ENCODE peak calls at places on chromosomes 3 and 15, in four cellular contexts. One of them, this sample, is unnamed.
A peak's percentile ranks its signal among the peaks of the same experiment; 100 is the strongest.

GRCh38 chr3:157888040-157888439 is 218.2 kb downstream of the SHOX2 start:
- DNase-seq in CD4-positive, CD25-positive, alpha-beta regulatory T cell: no peak
- DNase-seq in aorta: no peak
- DNase-seq in tibial artery: no peak
- DNase-seq in this sample: peak; percentile 47

GRCh38 chr3:56314842-56315241 is 153.4 kb downstream of the ERC2 start:
- DNase-seq in tibial artery: no peak
- DNase-seq in CD4-positive, CD25-positive, alpha-beta regulatory T cell: no peak
- DNase-seq in aorta: no peak
- DNase-seq in this sample: no peak

GRCh38 chr15:78055923-78056713 is 21.4 kb downstream of the TBC1D2B start:
- DNase-seq in CD4-positive, CD25-positive, alpha-beta regulatory T cell: no peak
- DNase-seq in tibial artery: peak; percentile 64
- DNase-seq in aorta: no peak
- DNase-seq in this sample: no peak

GRCh38 chr15:30865257-30865656 is 38.5 kb upstream of the FAN1 start:
- DNase-seq in CD4-positive, CD25-positive, alpha-beta regulatory T cell: no peak
- DNase-seq in aorta: no peak
- DNase-seq in tibial artery: no peak
- DNase-seq in this sample: no peak

GRCh38 chr3:117681619-117682018 is 972.0 kb downstream of the TUSC7 start:
- DNase-seq in tibial artery: no peak
- DNase-seq in aorta: no peak
- DNase-seq in CD4-positive, CD25-positive, alpha-beta regulatory T cell: no peak
- DNase-seq in this sample: no peak

GRCh38 chr3:67529337-67529736 is 125.1 kb downstream of the SUCLG2 start:
- DNase-seq in CD4-positive, CD25-positive, alpha-beta regulatory T cell: no peak
- DNase-seq in tibial artery: no peak
- DNase-seq in aorta: no peak
- DNase-seq in this sample: no peak

GRCh38 chr3:173584834-173585831 is 187.6 kb downstream of the NLGN1 start:
- DNase-seq in CD4-positive, CD25-positive, alpha-beta regulatory T cell: no peak
- DNase-seq in tibial artery: peak; percentile 38
- DNase-seq in aorta: peak; percentile 84
- DNase-seq in this sample: no peak

GRCh38 chr3:118980832-118981231 is 53.8 kb downstream of the IGSF11 start:
- DNase-seq in aorta: no peak
- DNase-seq in CD4-positive, CD25-positive, alpha-beta regulatory T cell: no peak
- DNase-seq in tibial artery: no peak
- DNase-seq in this sample: no peak

GRCh38 chr3:143330316-143330868 is 210.8 kb downstream of the CHST2 start:
- DNase-seq in tibial artery: no peak
- DNase-seq in aorta: no peak
- DNase-seq in CD4-positive, CD25-positive, alpha-beta regulatory T cell: no peak
- DNase-seq in this sample: no peak

GRCh38 chr3:142857056-142857455 is 31.8 kb downstream of the PCOLCE2 start:
- DNase-seq in CD4-positive, CD25-positive, alpha-beta regulatory T cell: no peak
- DNase-seq in aorta: no peak
- DNase-seq in tibial artery: no peak
- DNase-seq in this sample: peak; percentile 61

GRCh38 chr3:153215497-153215896 is 53.5 kb downstream of the RAP2B start:
- DNase-seq in tibial artery: no peak
- DNase-seq in CD4-positive, CD25-positive, alpha-beta regulatory T cell: no peak
- DNase-seq in aorta: no peak
- DNase-seq in this sample: no peak

GRCh38 chr3:153210116-153210515 is 48.1 kb downstream of the RAP2B start:
- DNase-seq in tibial artery: no peak
- DNase-seq in aorta: no peak
- DNase-seq in CD4-positive, CD25-positive, alpha-beta regulatory T cell: no peak
- DNase-seq in this sample: no peak

GRCh38 chr3:153210660-153211059 is 48.6 kb downstream of the RAP2B start:
- DNase-seq in aorta: no peak
- DNase-seq in CD4-positive, CD25-positive, alpha-beta regulatory T cell: no peak
- DNase-seq in tibial artery: no peak
- DNase-seq in this sample: no peak

DNA sequence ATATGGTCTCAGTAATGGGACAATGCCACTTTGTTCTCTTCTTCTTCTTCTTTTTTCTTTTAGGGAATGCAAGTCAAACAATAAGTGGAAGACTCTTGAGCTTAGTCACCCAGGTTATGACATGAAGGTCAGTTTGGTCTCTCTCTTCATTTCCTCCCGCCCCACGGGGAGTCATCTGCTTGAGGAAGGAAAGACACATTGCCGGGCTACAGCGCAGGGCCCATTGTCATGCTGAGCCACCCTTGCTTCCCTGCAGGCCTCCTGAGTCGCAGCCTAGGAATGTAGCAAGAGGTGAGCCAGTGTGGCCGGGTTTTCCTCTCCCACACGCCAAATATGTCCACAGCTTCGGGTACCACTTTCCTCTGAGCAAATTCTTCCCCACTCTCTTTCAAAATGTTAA is 47.6 kb downstream of the RAP2B start:
- DNase-seq in CD4-positive, CD25-positive, alpha-beta regulatory T cell: no peak
- DNase-seq in aorta: no peak
- DNase-seq in tibial artery: peak; percentile 30
- DNase-seq in this sample: no peak
- H3K27ac ChIP-seq in CD4-positive, CD25-positive, alpha-beta regulatory T cell: no peak overlapping the region
- H3K27ac ChIP-seq in aorta: no peak overlapping the region
- H3K27ac ChIP-seq in tibial artery: no peak overlapping the region
- H3K27ac ChIP-seq in this sample: no peak overlapping the region

GRCh38 chr3:53616330-53616729 is 121.9 kb downstream of the CACNA1D start:
- DNase-seq in CD4-positive, CD25-positive, alpha-beta regulatory T cell: no peak
- DNase-seq in tibial artery: no peak
- DNase-seq in aorta: no peak
- DNase-seq in this sample: no peak
- H3K27me3 ChIP-seq in CD4-positive, CD25-positive, alpha-beta regulatory T cell: peaks cover 8% of the 10 kb centered on the region
- H3K27me3 ChIP-seq in tibial artery: no peaks in the 10 kb centered on the region
- H3K27me3 ChIP-seq in aorta: no peaks in the 10 kb centered on the region
- H3K27me3 ChIP-seq in this sample: no peaks in the 10 kb centered on the region

DNA sequence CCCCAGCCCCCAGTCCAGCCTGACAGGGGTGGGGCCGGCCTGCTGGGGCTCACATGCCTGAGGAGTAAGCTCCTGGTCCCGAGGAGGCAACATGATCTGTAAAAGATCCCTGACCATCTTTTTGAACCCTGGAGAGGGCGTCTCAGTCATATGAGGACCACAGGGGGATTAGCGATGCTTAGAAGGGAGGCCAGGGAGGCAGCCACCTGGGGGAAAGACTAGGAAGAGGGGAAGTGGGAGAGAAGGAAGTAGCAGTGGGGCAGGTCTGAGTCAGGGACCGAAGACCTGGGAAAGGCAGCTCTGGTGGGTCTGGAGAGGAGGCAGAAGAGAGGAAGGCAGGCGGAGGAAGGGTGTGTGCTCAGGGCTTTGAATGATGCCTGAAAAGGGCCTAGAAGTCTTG is 18.9 kb downstream of the PIF1 start:
- DNase-seq in CD4-positive, CD25-positive, alpha-beta regulatory T cell: no peak
- DNase-seq in tibial artery: no peak
- DNase-seq in aorta: no peak
- DNase-seq in this sample: no peak
- H3K27ac ChIP-seq in CD4-positive, CD25-positive, alpha-beta regulatory T cell: no peak overlapping the region
- H3K27ac ChIP-seq in tibial artery: peak overlapping the region; percentile 67
- H3K27ac ChIP-seq in aorta: no peak overlapping the region
- H3K27ac ChIP-seq in this sample: no peak overlapping the region

DNA sequence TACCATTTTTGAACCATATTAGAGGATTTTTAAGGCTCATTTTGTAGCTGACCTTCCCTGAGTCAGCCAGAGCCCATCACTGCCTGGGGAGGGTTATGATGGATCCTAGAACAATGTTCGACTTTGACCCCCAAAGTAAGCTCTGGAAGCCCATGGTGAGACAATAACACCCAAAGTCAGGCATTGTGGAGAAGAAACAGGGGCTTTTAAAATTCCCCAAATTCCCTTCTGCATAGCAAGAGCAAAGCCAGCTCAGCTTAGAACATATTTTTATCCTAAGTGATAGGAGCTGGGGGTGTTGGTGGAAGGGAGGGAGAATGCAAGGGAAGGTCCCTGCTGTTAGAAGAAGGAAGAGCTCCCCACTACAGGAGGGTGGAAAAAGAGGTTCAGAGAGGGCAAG is 4.0 kb downstream of the ITGA11 start:
- DNase-seq in aorta: no peak
- DNase-seq in tibial artery: no peak
- DNase-seq in CD4-positive, CD25-positive, alpha-beta regulatory T cell: no peak
- DNase-seq in this sample: no peak
- H3K27me3 ChIP-seq in aorta: no peaks in the 10 kb centered on the region
- H3K27me3 ChIP-seq in tibial artery: no peaks in the 10 kb centered on the region
- H3K27me3 ChIP-seq in CD4-positive, CD25-positive, alpha-beta regulatory T cell: peaks cover 11% of the 10 kb centered on the region
- H3K27me3 ChIP-seq in this sample: no peaks in the 10 kb centered on the region

GRCh38 chr15:45399381-45400212 is 21.3 kb upstream of the GATM start:
- DNase-seq in aorta: no peak
- DNase-seq in CD4-positive, CD25-positive, alpha-beta regulatory T cell: no peak
- DNase-seq in tibial artery: no peak
- DNase-seq in this sample: peak; percentile 78

GRCh38 chr15:45402955-45403892 is 24.9 kb upstream of the GATM start:
- DNase-seq in aorta: peak; percentile 81
- DNase-seq in CD4-positive, CD25-positive, alpha-beta regulatory T cell: peak; percentile 2
- DNase-seq in tibial artery: no peak
- DNase-seq in this sample: peak; percentile 72

GRCh38 chr15:45402162-45402954 is 24.0 kb upstream of the GATM start:
- DNase-seq in aorta: peak; percentile 98
- DNase-seq in CD4-positive, CD25-positive, alpha-beta regulatory T cell: peak; percentile 95
- DNase-seq in tibial artery: peak; percentile 93
- DNase-seq in this sample: peak; percentile 100

GRCh38 chr15:45397116-45397665 is 18.8 kb upstream of the GATM start:
- DNase-seq in tibial artery: no peak
- DNase-seq in CD4-positive, CD25-positive, alpha-beta regulatory T cell: no peak
- DNase-seq in aorta: no peak
- DNase-seq in this sample: no peak

DNA sequence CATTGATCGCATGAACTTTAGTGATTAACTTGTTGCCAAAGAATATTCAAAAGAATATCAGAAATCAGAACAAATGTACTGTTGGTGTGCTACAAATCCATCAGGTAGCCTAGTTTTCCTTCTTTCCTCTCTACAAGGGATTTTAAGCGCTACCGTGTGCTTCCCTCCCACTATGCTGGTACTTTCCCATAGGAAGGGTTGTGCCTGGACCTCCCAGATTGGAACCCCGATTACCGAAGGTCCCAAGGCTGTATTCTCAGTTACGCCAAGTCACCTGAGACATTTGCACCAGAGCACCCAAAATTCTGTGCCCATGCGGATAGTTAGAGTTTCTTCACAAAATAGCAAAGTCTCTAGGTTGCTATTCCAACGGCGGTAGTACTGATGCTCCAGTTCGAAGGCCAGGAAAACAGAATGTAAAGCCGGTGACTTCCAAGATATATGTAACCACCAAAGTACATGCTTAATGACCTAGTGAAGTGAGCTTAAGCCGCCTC is 23.4 kb upstream of the GATM start:
- DNase-seq in tibial artery: no peak
- DNase-seq in CD4-positive, CD25-positive, alpha-beta regulatory T cell: no peak
- DNase-seq in aorta: no peak
- DNase-seq in this sample: no peak
- H3K27ac ChIP-seq in tibial artery: peak overlapping the region; percentile 90
- H3K27ac ChIP-seq in CD4-positive, CD25-positive, alpha-beta regulatory T cell: peak overlapping the region; percentile 89
- H3K27ac ChIP-seq in aorta: peak overlapping the region; percentile 57
- H3K27ac ChIP-seq in this sample: no peak overlapping the region

GRCh38 chr15:66128116-66128715 is 125.3 kb downstream of the MEGF11 start:
- DNase-seq in aorta: no peak
- DNase-seq in tibial artery: no peak
- DNase-seq in CD4-positive, CD25-positive, alpha-beta regulatory T cell: no peak
- DNase-seq in this sample: no peak
- H3K27me3 ChIP-seq in aorta: no peaks in the 10 kb centered on the region
- H3K27me3 ChIP-seq in tibial artery: no peaks in the 10 kb centered on the region
- H3K27me3 ChIP-seq in CD4-positive, CD25-positive, alpha-beta regulatory T cell: peaks cover 3% of the 10 kb centered on the region
- H3K27me3 ChIP-seq in this sample: no peaks in the 10 kb centered on the region

DNA sequence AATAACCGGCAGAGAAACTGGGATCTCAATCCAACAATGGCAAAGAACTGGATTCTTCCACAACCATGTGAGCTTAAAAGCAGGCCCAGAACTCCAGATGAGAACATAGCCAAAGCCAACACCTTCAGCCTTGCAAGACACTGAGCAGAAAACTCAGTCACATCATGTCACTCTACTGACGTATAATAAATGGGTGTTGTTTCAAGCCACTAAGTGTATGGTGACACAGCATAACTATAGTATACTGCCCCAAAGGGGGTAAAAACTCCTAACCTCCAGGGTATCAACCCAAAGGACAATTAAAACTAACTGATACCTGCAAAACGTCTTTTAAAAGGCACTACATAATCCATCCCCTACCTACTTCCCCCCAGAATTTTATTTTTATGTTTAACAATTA is 69.5 kb downstream of the TRANK1 start:
- DNase-seq in tibial artery: no peak
- DNase-seq in CD4-positive, CD25-positive, alpha-beta regulatory T cell: no peak
- DNase-seq in aorta: no peak
- DNase-seq in this sample: no peak
- H3K27ac ChIP-seq in tibial artery: no peak overlapping the region
- H3K27ac ChIP-seq in CD4-positive, CD25-positive, alpha-beta regulatory T cell: no peak overlapping the region
- H3K27ac ChIP-seq in aorta: no peak overlapping the region
- H3K27ac ChIP-seq in this sample: no peak overlapping the region

GRCh38 chr3:193814166-193814565 is 221.2 kb downstream of the OPA1 start:
- DNase-seq in CD4-positive, CD25-positive, alpha-beta regulatory T cell: no peak
- DNase-seq in aorta: no peak
- DNase-seq in tibial artery: no peak
- DNase-seq in this sample: no peak

GRCh38 chr3:193813506-193813850 is 220.5 kb downstream of the OPA1 start:
- DNase-seq in tibial artery: no peak
- DNase-seq in CD4-positive, CD25-positive, alpha-beta regulatory T cell: no peak
- DNase-seq in aorta: no peak
- DNase-seq in this sample: no peak

GRCh38 chr3:193816028-193816395 is 223.0 kb downstream of the OPA1 start:
- DNase-seq in tibial artery: no peak
- DNase-seq in CD4-positive, CD25-positive, alpha-beta regulatory T cell: no peak
- DNase-seq in aorta: no peak
- DNase-seq in this sample: no peak

GRCh38 chr3:193816656-193817311 is 223.8 kb downstream of the OPA1 start:
- DNase-seq in CD4-positive, CD25-positive, alpha-beta regulatory T cell: no peak
- DNase-seq in aorta: peak; percentile 80
- DNase-seq in tibial artery: peak; percentile 33
- DNase-seq in this sample: no peak

DNA sequence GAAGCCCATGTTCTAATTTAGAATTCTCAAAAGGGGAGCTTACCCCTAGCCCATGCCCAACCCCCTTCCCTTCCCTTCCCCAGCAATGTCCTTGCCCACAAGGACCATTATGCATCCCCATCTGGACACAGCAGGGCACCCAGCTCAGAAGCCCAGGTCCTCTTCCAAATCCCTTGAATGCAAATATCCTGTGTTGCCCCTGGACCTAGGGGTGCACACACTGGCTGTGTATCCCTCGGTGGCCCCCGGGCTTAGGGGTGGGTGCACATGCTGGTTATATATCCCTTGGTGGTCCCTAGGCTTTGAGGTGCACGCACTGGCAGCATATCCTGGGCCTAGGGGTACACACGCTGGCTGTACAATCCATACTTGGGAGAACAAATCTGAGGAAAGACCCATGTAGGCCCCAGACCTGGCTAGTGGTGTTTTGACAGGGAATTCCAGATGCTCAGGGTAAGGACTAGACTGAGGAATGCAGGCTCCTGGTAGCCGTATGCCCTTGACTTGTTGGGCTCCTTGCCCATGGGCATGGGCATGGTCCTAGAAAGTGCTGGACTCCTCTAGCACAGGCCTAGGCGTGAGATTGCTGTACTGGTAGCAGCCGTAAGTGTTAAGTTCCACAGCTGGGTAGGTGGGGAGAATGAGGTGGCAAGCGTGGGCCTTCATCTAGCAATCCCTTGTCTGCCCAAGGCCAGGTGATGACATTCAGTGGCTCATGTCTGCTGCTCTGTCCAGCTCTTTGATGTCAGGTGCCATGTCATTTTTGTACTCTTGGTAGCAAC is 222.4 kb downstream of the OPA1 start:
- DNase-seq in aorta: no peak
- DNase-seq in CD4-positive, CD25-positive, alpha-beta regulatory T cell: no peak
- DNase-seq in tibial artery: no peak
- DNase-seq in this sample: no peak
- H3K27me3 ChIP-seq in aorta: no peaks in the 10 kb centered on the region
- H3K27me3 ChIP-seq in CD4-positive, CD25-positive, alpha-beta regulatory T cell: no peaks in the 10 kb centered on the region
- H3K27me3 ChIP-seq in tibial artery: no peaks in the 10 kb centered on the region
- H3K27me3 ChIP-seq in this sample: no peaks in the 10 kb centered on the region

This sample was measured in Karpas-422.